ENCODE peak calls at places on chromosomes 5 and 9, in seven cellular contexts. J is aorta, C is SJSA1, K is IMR-90, I is fibroblast of lung, P is SK-N-SH, S is tibial artery. D is an unnamed sample.
A peak's percentile ranks its signal among the peaks of the same experiment; 100 is the strongest.

GRCh38 chr5:139271201-139272027 is 22.1 kb upstream of the MATR3 start:
- DNase-seq in J (no peak), C (peak; percentile 61), K (peak; percentile 94), I (peak; percentile 92), P (no peak), S (no peak), D (no peak)

GRCh38 chr9:114733814-114734213 is 51.8 kb upstream of the TEX48 start:
- DNase-seq in J (no peak), C (peak; percentile 57), K (peak; percentile 60), I (peak; percentile 42), P (no peak), S (no peak), D (no peak)

GRCh38 chr9:112050544-112051475 is 124.3 kb downstream of the SUSD1 start:
- DNase-seq in J (no peak), C (peak; percentile 73), K (peak; percentile 97), I (peak; percentile 96), P (no peak), S (peak; percentile 70), D (no peak)

GRCh38 chr9:123309611-123310010 is 41.2 kb upstream of the STRBP start:
- DNase-seq in J (no peak), C (no peak), K (no peak), I (no peak), P (no peak), S (no peak), D (no peak)

GRCh38 chr9:112380771-112381181 is 868 bp downstream of the HSDL2 start:
- DNase-seq in J (no peak), C (no peak), K (peak; percentile 29), I (peak; percentile 43), P (peak; percentile 12), S (no peak), D (no peak)

GRCh38 chr9:33748633-33749304 is 46.6 kb upstream of the PRSS3 start:
- DNase-seq in J (no peak), C (no peak), K (no peak), I (no peak), P (no peak), S (no peak), D (no peak)

GRCh38 chr5:448061-448765 is 5.2 kb downstream of the EXOC3 start:
- DNase-seq in J (peak; percentile 79), C (peak; percentile 39), K (no peak), I (no peak), P (no peak), S (peak; percentile 67), D (peak; percentile 83)

GRCh38 chr9:78866228-78867132 is 569.6 kb downstream of the PSAT1 start:
- DNase-seq in J (peak; percentile 35), C (peak; percentile 55), K (peak; percentile 96), I (peak; percentile 86), P (no peak), S (no peak), D (no peak)

GRCh38 chr5:138111937-138112336 is 27.3 kb downstream of the NME5 start:
- DNase-seq in J (no peak), C (no peak), K (peak; percentile 8), I (no peak), P (no peak), S (no peak), D (no peak)

GRCh38 chr5:140875085-140876065 is at the start of gene PCDHA12:
- DNase-seq in J (no peak), C (no peak), K (no peak), I (no peak), P (peak; percentile 70), S (no peak), D (no peak)

GRCh38 chr5:61132559-61132958 is 29.7 kb downstream of the SMIM15 start:
- DNase-seq in J (no peak), C (no peak), K (peak; percentile 38), I (peak; percentile 59), P (no peak), S (no peak), D (no peak)

GRCh38 chr5:23448627-23449026 is 58.8 kb upstream of the PRDM9 start:
- DNase-seq in J (no peak), C (no peak), K (no peak), I (no peak), P (no peak), S (no peak), D (no peak)

GRCh38 chr5:179122411-179123108 is 62.4 kb downstream of the ZNF354C start:
- DNase-seq in J (peak; percentile 65), C (no peak), K (no peak), I (no peak), P (no peak), S (no peak), D (no peak)

GRCh38 chr5:154740483-154740882 is 14.7 kb upstream of the LARP1 start:
- DNase-seq in J (no peak), C (no peak), K (peak; percentile 82), I (peak; percentile 90), P (peak; percentile 38), S (peak; percentile 37), D (no peak)

GRCh38 chr5:178304761-178305645 is 72.4 kb upstream of the PHYKPL start:
- DNase-seq in J (peak; percentile 45), C (no peak), K (no peak), I (no peak), P (no peak), S (peak; percentile 20), D (peak; percentile 49)

GRCh38 chr9:87882627-87883026 is at the start of gene SPATA31E1:
- DNase-seq in J (no peak), C (no peak), K (no peak), I (no peak), P (no peak), S (no peak), D (no peak)

GRCh38 chr5:9869616-9870288 is 239.6 kb upstream of the TAS2R1 start:
- DNase-seq in J (no peak), C (no peak), K (peak; percentile 92), I (peak; percentile 56), P (no peak), S (no peak), D (no peak)

DNA sequence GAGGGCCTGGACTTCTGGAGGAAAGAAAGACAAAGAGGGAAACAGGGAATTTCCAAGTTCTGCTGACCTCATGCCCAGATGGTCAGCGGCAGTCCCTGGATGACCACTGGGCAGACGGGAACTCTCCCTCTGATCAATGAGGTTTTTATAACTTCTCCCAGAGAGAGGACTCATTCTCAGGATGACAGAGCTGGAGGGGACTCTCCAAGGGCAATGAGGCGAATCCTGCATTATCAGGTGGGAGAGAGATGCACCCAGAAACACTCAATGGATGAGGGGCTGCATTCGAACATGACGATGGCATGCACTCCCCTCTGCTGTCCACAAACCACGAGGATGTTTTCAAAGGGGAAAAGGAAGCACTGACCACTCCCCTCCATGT is 12.7 kb downstream of the TNIP1 start:
- DNase-seq in J (no peak), C (no peak), K (peak; percentile 53), I (no peak), P (no peak), S (no peak), D (no peak)
- H3K4me1 ChIP-seq in J (no peaks in the 10 kb centered on the region), C (peaks cover 84% of the 10 kb centered on the region), K (peaks cover 49% of the 10 kb centered on the region), I (peaks cover 31% of the 10 kb centered on the region), P (peaks cover 26% of the 10 kb centered on the region), S (peaks cover 5% of the 10 kb centered on the region), D (peaks cover 75% of the 10 kb centered on the region)

GRCh38 chr9:110573305-110573704 is 6.2 kb downstream of the SVEP1 start:
- DNase-seq in J (no peak), C (no peak), K (no peak), I (no peak), P (no peak), S (no peak), D (no peak)

GRCh38 chr9:110578896-110579752 is at the start of gene SVEP1:
- DNase-seq in J (peak; percentile 88), C (no peak), K (peak; percentile 77), I (peak; percentile 62), P (peak; percentile 75), S (peak; percentile 35), D (peak; percentile 85)

GRCh38 chr9:110578575-110578895 is 1.0 kb downstream of the SVEP1 start:
- DNase-seq in J (no peak), C (no peak), K (no peak), I (peak; percentile 18), P (no peak), S (no peak), D (no peak)

GRCh38 chr9:110575169-110575568 is 4.4 kb downstream of the SVEP1 start:
- DNase-seq in J (peak; percentile 83), C (no peak), K (no peak), I (peak; percentile 11), P (no peak), S (peak; percentile 53), D (no peak)

GRCh38 chr9:110575952-110576351 is 3.6 kb downstream of the SVEP1 start:
- DNase-seq in J (no peak), C (no peak), K (no peak), I (no peak), P (no peak), S (no peak), D (no peak)
- H3K4me3 ChIP-seq in J (no peak overlapping the region), C (no peak overlapping the region), K (no peak overlapping the region), I (no peak overlapping the region), P (no peak overlapping the region), S (no peak overlapping the region), D (peak overlapping the region; percentile 57)

GRCh38 chr9:127769101-127769500 is 9.4 kb downstream of the SH2D3C start:
- DNase-seq in J (no peak), C (no peak), K (no peak), I (no peak), P (no peak), S (no peak), D (no peak)

GRCh38 chr9:127771570-127772189 is 6.8 kb downstream of the SH2D3C start:
- DNase-seq in J (no peak), C (no peak), K (no peak), I (no peak), P (no peak), S (no peak), D (no peak)

GRCh38 chr9:127772603-127773002 is 5.9 kb downstream of the SH2D3C start:
- DNase-seq in J (no peak), C (no peak), K (no peak), I (no peak), P (no peak), S (no peak), D (no peak)

GRCh38 chr9:127769985-127770904 is 8.2 kb downstream of the SH2D3C start:
- DNase-seq in J (no peak), C (no peak), K (no peak), I (no peak), P (no peak), S (no peak), D (no peak)

DNA sequence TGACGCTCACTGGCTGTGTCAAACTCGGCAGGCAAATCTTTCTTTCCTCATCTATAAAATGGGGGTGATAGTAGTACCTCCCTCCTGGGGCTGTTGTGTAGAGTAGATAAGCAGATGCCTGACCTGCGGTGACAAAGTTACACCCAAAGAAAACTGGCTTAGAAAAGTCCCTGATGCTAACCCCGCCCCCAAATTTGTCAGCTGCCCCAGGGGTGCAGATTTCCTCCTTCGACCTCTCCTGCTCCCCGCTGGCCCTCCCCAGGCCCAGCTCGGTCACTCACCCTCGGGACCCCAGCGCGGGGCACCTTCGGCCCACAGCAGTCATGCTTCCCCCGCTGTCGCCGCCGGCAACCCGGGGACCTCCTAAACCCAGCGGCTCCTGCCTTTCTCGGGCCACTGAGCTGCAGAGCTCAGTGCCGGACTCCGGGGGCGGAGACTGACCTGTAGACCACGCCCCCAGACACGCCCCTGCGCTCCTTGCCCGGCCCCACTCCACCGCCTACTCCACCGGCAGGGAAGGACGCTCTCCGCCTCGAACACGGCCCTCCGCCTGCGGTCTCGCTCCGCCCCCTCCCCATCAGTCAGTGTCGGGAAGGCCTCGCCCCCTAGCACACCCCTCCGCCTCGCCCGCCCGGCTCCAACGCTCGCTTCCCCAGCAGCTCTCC is 7.4 kb downstream of the SH2D3C start:
- DNase-seq in J (peak; percentile 100), C (peak; percentile 98), K (peak; percentile 95), I (peak; percentile 96), P (peak; percentile 99), S (peak; percentile 98), D (peak; percentile 100)
- H3K4me1 ChIP-seq in J (no peaks in the 10 kb centered on the region), C (peaks cover 7% of the 10 kb centered on the region), K (peaks cover 2% of the 10 kb centered on the region), I (peaks cover 12% of the 10 kb centered on the region), P (no peaks in the 10 kb centered on the region), S (no peaks in the 10 kb centered on the region), D (peaks cover 32% of the 10 kb centered on the region)

GRCh38 chr5:151021771-151022170 is 1.4 kb downstream of the GPX3 start:
- DNase-seq in J (no peak), C (no peak), K (no peak), I (no peak), P (no peak), S (no peak), D (no peak)
- H3K4me3 ChIP-seq in J (no peak overlapping the region), C (no peak overlapping the region), K (no peak overlapping the region), I (no peak overlapping the region), P (no peak overlapping the region), S (peak overlapping the region; percentile 95), D (peak overlapping the region; percentile 82)

D was measured in upper lobe of right lung.